ENCODE peak calls at places on chromosomes 4 and X, in eight cellular contexts. O, M, U, Y, F, G, V and E are unnamed samples.

GRCh38 chr4:105551968-105552746 is at the start of gene ARHGEF38:
- DNase-seq in O (peak), M (no peak), U (peak), Y (no peak), F (peak), G (no peak), V (peak), E (no peak)

GRCh38 chr4:16508968-16509367 is 282.7 kb upstream of the TAPT1 start:
- DNase-seq in O (peak), M (no peak), U (no peak), Y (no peak), F (no peak), G (no peak), V (no peak), E (no peak)

GRCh38 chr4:80926446-80926845 is 104.1 kb upstream of the BMP3 start:
- DNase-seq in O (no peak), M (no peak), U (no peak), Y (no peak), F (no peak), G (no peak), V (no peak), E (no peak)

GRCh38 chr4:98148856-98149255 is 5.6 kb upstream of the STPG2 start:
- DNase-seq in O (no peak), M (no peak), U (no peak), Y (no peak), F (no peak), G (no peak), V (no peak), E (no peak)

GRCh38 chr4:70892086-70892769 is 9.9 kb upstream of the MOB1B start:
- DNase-seq in O (no peak), M (no peak), U (no peak), Y (peak), F (no peak), G (no peak), V (peak), E (no peak)

GRCh38 chr4:40515037-40515397 is 114.6 kb downstream of the RBM47 start:
- DNase-seq in O (no peak), M (no peak), U (no peak), Y (no peak), F (peak), G (no peak), V (no peak), E (no peak)

GRCh38 chr4:5812506-5813229 is 80.2 kb downstream of the CRMP1 start:
- DNase-seq in O (peak), M (no peak), U (peak), Y (no peak), F (peak), G (peak), V (no peak), E (no peak)

GRCh38 chr4:183035726-183036415 is 63.2 kb upstream of the WWC2 start:
- DNase-seq in O (no peak), M (no peak), U (no peak), Y (no peak), F (no peak), G (no peak), V (no peak), E (no peak)

GRCh38 chr4:153364061-153364460 is 19.6 kb downstream of the MND1 start:
- DNase-seq in O (no peak), M (no peak), U (peak), Y (no peak), F (no peak), G (no peak), V (no peak), E (no peak)

GRCh38 chr4:94827481-94828110 is 69.8 kb downstream of the BMPR1B start:
- DNase-seq in O (peak), M (no peak), U (peak), Y (no peak), F (peak), G (no peak), V (no peak), E (no peak)

GRCh38 chr4:21790437-21791029 is 158.0 kb downstream of the KCNIP4 start:
- DNase-seq in O (peak), M (no peak), U (peak), Y (no peak), F (no peak), G (no peak), V (no peak), E (no peak)

GRCh38 chr4:136967069-136967468 is 565.2 kb downstream of the PCDH18 start:
- DNase-seq in O (peak), M (no peak), U (no peak), Y (no peak), F (no peak), G (no peak), V (no peak), E (no peak)

GRCh38 chrX:65877953-65878352 is 161.9 kb downstream of the VSIG4 start:
- DNase-seq in O (no peak), M (no peak), U (no peak), Y (no peak), F (no peak), G (no peak), V (no peak), E (no peak)

GRCh38 chr4:137300776-137301175 is 231.5 kb downstream of the PCDH18 start:
- DNase-seq in O (no peak), M (no peak), U (no peak), Y (no peak), F (no peak), G (no peak), V (no peak), E (no peak)

GRCh38 chrX:50081282-50081955 is 119.4 kb downstream of the AKAP4 start:
- DNase-seq in O (peak), M (no peak), U (peak), Y (no peak), F (no peak), G (no peak), V (no peak), E (no peak)

GRCh38 chr4:34170941-34171340 is 2073.4 kb downstream of the ARAP2 start:
- DNase-seq in O (no peak), M (no peak), U (no peak), Y (no peak), F (no peak), G (no peak), V (no peak), E (no peak)

GRCh38 chr4:23882976-23883531 is 6.8 kb downstream of the PPARGC1A start:
- DNase-seq in O (no peak), M (no peak), U (no peak), Y (no peak), F (no peak), G (no peak), V (no peak), E (no peak)

GRCh38 chrX:132090370-132091152 is 37.3 kb downstream of the FRMD7 start:
- DNase-seq in O (no peak), M (no peak), U (no peak), Y (no peak), F (no peak), G (no peak), V (no peak), E (no peak)

GRCh38 chrX:69077895-69078455 is 87.3 kb downstream of the PJA1 start:
- DNase-seq in O (no peak), M (no peak), U (no peak), Y (no peak), F (no peak), G (no peak), V (no peak), E (no peak)

GRCh38 chr4:7295917-7296660 is 103.8 kb downstream of the SORCS2 start:
- DNase-seq in O (peak), M (no peak), U (peak), Y (no peak), F (no peak), G (peak), V (no peak), E (no peak)

GRCh38 chr4:151842430-151843079 is 81.7 kb upstream of the GATB start:
- DNase-seq in O (no peak), M (no peak), U (no peak), Y (no peak), F (no peak), G (no peak), V (no peak), E (no peak)

GRCh38 chr4:85979276-85979675 is 380.6 kb downstream of the MAPK10 start:
- DNase-seq in O (no peak), M (no peak), U (no peak), Y (no peak), F (no peak), G (no peak), V (no peak), E (no peak)
- TF ChIP-seq CTCF in O (no peak), M (no peak), U (no peak), Y (no peak), F (no peak), G (no peak), V (no peak), E (no peak)

GRCh38 chr4:67891645-67892044 is 7.8 kb upstream of the TMPRSS11D start:
- DNase-seq in O (no peak), M (no peak), U (no peak), Y (no peak), F (no peak), G (no peak), V (no peak), E (no peak)
- TF ChIP-seq CTCF in O (no peak), M (no peak), U (no peak), Y (no peak), F (no peak), G (no peak), V (no peak), E (no peak)

DNA sequence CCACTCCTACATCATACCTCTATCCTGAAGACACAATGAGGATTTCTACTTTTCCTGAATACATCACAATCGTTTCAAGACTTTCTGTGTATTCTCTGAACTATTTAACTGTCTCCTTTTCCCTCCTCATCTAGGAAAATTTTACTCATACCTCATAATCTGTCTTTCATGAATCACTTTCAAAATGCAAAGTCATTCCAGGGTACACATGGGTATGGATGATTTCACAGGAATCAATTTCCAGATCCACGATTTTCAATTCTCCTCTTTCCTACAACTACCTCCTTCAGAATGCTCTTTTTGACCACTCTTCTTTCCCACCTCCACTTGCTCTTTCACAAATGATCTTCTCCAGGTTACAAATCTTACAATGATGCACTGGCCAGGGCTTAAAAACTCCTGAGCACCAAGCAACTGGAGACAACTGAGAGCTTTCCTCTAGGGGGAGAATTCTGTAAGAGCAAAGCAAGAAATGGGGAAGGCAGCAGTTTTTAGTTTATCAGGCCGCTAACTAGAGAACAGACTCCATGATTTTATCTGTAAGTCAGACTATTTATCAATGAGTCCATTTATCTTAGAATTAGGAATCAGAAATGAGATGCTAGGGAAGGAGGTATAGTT is 116.4 kb downstream of the PPP3CA start:
- DNase-seq in O (peak), M (no peak), U (no peak), Y (no peak), F (no peak), G (no peak), V (no peak), E (no peak)
- TF ChIP-seq CTCF in O (no peak), M (no peak), U (peak), Y (no peak), F (no peak), G (no peak), V (no peak), E (no peak)

GRCh38 chr4:99362768-99363167 is 10.2 kb upstream of the ADH1C start:
- DNase-seq in O (no peak), M (no peak), U (no peak), Y (no peak), F (no peak), G (no peak), V (no peak), E (no peak)
- TF ChIP-seq CTCF in O (no peak), M (no peak), U (no peak), Y (no peak), F (no peak), G (no peak), V (no peak), E (no peak)

GRCh38 chrX:150767045-150767395 is 73.8 kb downstream of the MTMR1 start:
- DNase-seq in O (no peak), M (no peak), U (no peak), Y (no peak), F (no peak), G (no peak), V (no peak), E (no peak)

GRCh38 chrX:150765237-150765636 is 72.0 kb downstream of the MTMR1 start:
- DNase-seq in O (no peak), M (no peak), U (no peak), Y (no peak), F (no peak), G (no peak), V (no peak), E (no peak)

GRCh38 chrX:150767475-150768131 is 74.4 kb downstream of the MTMR1 start:
- DNase-seq in O (no peak), M (no peak), U (peak), Y (no peak), F (peak), G (peak), V (no peak), E (no peak)

GRCh38 chrX:150765782-150766350 is 72.7 kb downstream of the MTMR1 start:
- DNase-seq in O (no peak), M (no peak), U (no peak), Y (no peak), F (no peak), G (no peak), V (no peak), E (no peak)

DNA sequence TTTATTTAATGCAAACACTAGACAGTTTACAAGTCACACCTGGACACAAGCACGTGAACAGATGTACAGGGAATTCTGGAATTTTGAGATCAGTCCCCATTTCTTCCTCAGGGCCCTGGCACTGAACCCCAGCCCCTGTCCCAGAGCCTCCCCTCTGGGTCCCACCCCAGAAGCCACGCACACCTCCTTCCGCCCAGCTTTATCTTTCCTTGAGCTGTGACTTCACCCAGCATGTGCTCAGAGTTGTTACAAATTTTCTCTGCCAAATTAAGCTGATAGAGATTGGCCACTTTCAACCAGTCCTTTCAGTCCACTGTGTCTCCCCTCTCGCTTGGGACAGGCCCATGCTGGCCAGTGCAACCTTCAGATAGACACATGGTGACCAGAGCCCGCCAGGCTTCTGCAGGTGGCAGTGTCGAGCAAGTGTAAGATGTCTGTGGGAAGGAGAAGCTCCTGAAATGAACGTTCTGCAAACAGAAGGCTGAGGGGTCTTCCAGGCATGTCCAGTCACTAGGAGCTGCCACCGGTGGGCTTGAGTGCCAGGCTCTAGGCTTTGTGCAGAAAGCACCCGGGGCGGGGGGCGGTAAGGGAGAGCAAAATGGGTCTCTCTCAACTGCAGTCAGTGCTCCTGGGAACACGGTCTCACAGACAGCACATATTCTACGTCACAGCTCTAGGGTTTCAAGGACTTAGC is 73.3 kb downstream of the MTMR1 start:
- DNase-seq in O (peak), M (no peak), U (no peak), Y (no peak), F (no peak), G (no peak), V (no peak), E (no peak)
- TF ChIP-seq CTCF in O (no peak), M (no peak), U (no peak), Y (no peak), F (no peak), G (no peak), V (no peak), E (no peak)

GRCh38 chr4:11420327-11420726 is 8.4 kb downstream of the HS3ST1 start:
- DNase-seq in O (no peak), M (no peak), U (no peak), Y (no peak), F (no peak), G (no peak), V (no peak), E (no peak)

GRCh38 chr4:11421116-11421515 is 7.6 kb downstream of the HS3ST1 start:
- DNase-seq in O (no peak), M (no peak), U (no peak), Y (no peak), F (no peak), G (no peak), V (no peak), E (no peak)

GRCh38 chr4:11416767-11417113 is 12.0 kb downstream of the HS3ST1 start:
- DNase-seq in O (no peak), M (no peak), U (no peak), Y (no peak), F (no peak), G (no peak), V (no peak), E (no peak)

GRCh38 chr4:11416071-11416766 is 12.5 kb downstream of the HS3ST1 start:
- DNase-seq in O (no peak), M (no peak), U (no peak), Y (no peak), F (no peak), G (no peak), V (no peak), E (no peak)

DNA sequence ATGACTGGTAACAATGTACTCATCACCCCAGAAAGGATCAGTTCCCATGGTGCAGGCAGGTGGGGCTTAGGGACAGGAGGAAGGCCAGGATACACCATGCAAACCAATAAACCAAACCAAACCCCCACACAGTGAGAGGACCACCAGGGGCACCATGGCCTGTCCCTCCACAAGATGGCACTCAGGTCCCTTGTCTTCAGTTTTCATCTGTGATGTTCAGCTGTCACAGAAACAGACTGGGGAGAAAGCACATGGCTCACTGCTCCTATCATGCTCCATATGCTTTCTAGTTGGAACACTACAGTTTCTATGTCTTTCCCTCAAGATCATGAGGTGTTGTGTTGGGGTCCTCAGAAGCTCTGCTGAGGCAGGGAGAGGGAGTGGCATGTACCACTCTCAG is 10.1 kb downstream of the HS3ST1 start:
- DNase-seq in O (peak), M (no peak), U (no peak), Y (no peak), F (no peak), G (no peak), V (no peak), E (no peak)
- TF ChIP-seq CTCF in O (no peak), M (no peak), U (no peak), Y (no peak), F (peak), G (no peak), V (no peak), E (no peak)